ENCODE peak calls at places on chromosome 12, in nine cellular contexts. D is GM23338, T is GM12865, R is mesothelial cell of epicardium, H is AG09319, C is Caki2, S is dermis microvascular lymphatic vessel endothelial cell, A is HFF-Myc, F is colonic mucosa. G is an unnamed sample.

GRCh38 chr12:62977419-62977818 is 42.5 kb upstream of the PPM1H start:
- DNase-seq in F (no peak), S (no peak), A (peak), T (no peak), H (peak), R (no peak), C (no peak), D (no peak), G (no peak)

GRCh38 chr12:103269962-103270361 is 225.8 kb downstream of the C12orf42 start:
- DNase-seq in A (no peak), H (no peak), T (no peak), F (no peak), R (no peak), C (no peak), D (no peak), S (no peak), G (no peak)

GRCh38 chr12:48001426-48002178 is 2.7 kb downstream of the COL2A1 start:
- DNase-seq in D (peak), A (no peak), C (peak), H (no peak), S (no peak), F (peak), T (no peak), R (no peak), G (no peak)

GRCh38 chr12:69686731-69687130 is 12.4 kb downstream of the BEST3 start:
- DNase-seq in R (no peak), C (peak), T (no peak), D (no peak), A (no peak), S (no peak), F (no peak), H (no peak), G (no peak)

GRCh38 chr12:46675736-46676135 is 150.1 kb downstream of the SLC38A4 start:
- DNase-seq in A (no peak), S (no peak), D (peak), C (no peak), F (no peak), H (no peak), T (peak), R (no peak), G (no peak)

GRCh38 chr12:12240671-12241345 is 26.0 kb downstream of the LRP6 start:
- DNase-seq in S (no peak), R (no peak), H (no peak), F (no peak), T (no peak), C (no peak), D (no peak), A (no peak), G (no peak)

GRCh38 chr12:52805000-52805399 is 8.9 kb downstream of the KRT4 start:
- DNase-seq in F (no peak), T (no peak), A (no peak), R (no peak), C (peak), D (peak), S (no peak), H (no peak), G (no peak)

GRCh38 chr12:117582135-117582784 is 220.8 kb upstream of the NOS1 start:
- DNase-seq in R (no peak), C (no peak), D (no peak), H (no peak), F (no peak), T (no peak), A (no peak), S (no peak), G (no peak)

GRCh38 chr12:104680070-104680469 is 223.3 kb downstream of the CHST11 start:
- DNase-seq in C (no peak), F (no peak), D (peak), R (no peak), A (no peak), H (no peak), T (peak), S (peak), G (no peak)

GRCh38 chr12:70876952-70877351 is 43.6 kb downstream of the PTPRR start:
- DNase-seq in C (no peak), D (no peak), H (no peak), F (no peak), T (no peak), S (no peak), R (no peak), A (no peak), G (no peak)

GRCh38 chr12:112946236-112947000 is 8.1 kb downstream of the OAS3 start:
- DNase-seq in F (peak), D (no peak), S (no peak), T (no peak), H (no peak), C (no peak), R (no peak), A (no peak), G (no peak)

GRCh38 chr12:6157482-6157881 is 33.0 kb upstream of the VWF start:
- DNase-seq in A (no peak), D (no peak), H (no peak), T (no peak), S (peak), R (no peak), C (no peak), F (no peak), G (no peak)

GRCh38 chr12:31226639-31227038 is 99.3 kb downstream of the SINHCAF start:
- DNase-seq in R (no peak), A (no peak), H (no peak), S (no peak), C (no peak), F (no peak), T (no peak), D (no peak), G (no peak)

GRCh38 chr12:104733717-104734175 is 224.3 kb downstream of the SLC41A2 start:
- DNase-seq in C (no peak), R (no peak), T (peak), H (no peak), S (no peak), F (no peak), A (no peak), D (peak), G (no peak)

GRCh38 chr12:128091931-128092330 is 175.0 kb upstream of the TMEM132C start:
- DNase-seq in A (no peak), H (no peak), S (no peak), D (no peak), F (no peak), C (no peak), T (no peak), R (no peak), G (no peak)

GRCh38 chr12:89345830-89346740 is 6.2 kb downstream of the DUSP6 start:
- DNase-seq in A (peak), S (peak), R (no peak), F (peak), T (peak), H (no peak), C (no peak), D (peak), G (no peak)

GRCh38 chr12:45622210-45622937 is 107.1 kb upstream of the ARID2 start:
- DNase-seq in R (no peak), H (no peak), C (no peak), A (no peak), S (no peak), D (no peak), F (no peak), T (no peak), G (no peak)

GRCh38 chr12:106302401-106303201 is at the start of gene TCP11L2:
- DNase-seq in T (peak), S (peak), R (peak), C (peak), H (no peak), F (peak), A (no peak), D (peak), G (peak)

GRCh38 chr12:89672589-89672979 is 36.1 kb downstream of the ATP2B1 start:
- DNase-seq in S (no peak), A (no peak), D (no peak), F (no peak), R (no peak), C (no peak), H (no peak), T (no peak), G (no peak)

GRCh38 chr12:80622271-80622670 is 85.2 kb upstream of the MYF6 start:
- DNase-seq in C (no peak), A (no peak), R (no peak), H (no peak), T (peak), F (no peak), D (peak), S (no peak), G (no peak)

GRCh38 chr12:64107776-64108175 is 114.3 kb downstream of the KICS2 start:
- DNase-seq in H (no peak), D (no peak), S (no peak), F (no peak), R (no peak), C (no peak), A (no peak), T (peak), G (no peak)

GRCh38 chr12:94575645-94576393 is 74.5 kb downstream of the TMCC3 start:
- DNase-seq in R (no peak), H (no peak), C (no peak), F (no peak), D (peak), T (no peak), S (no peak), A (no peak), G (no peak)

GRCh38 chr12:92403210-92404175 is 257.8 kb upstream of the BTG1 start:
- DNase-seq in S (no peak), C (no peak), H (no peak), D (no peak), F (peak), T (peak), A (no peak), R (no peak), G (peak)

GRCh38 chr12:89732511-89732910 is 23.9 kb upstream of the ATP2B1 start:
- DNase-seq in H (no peak), S (no peak), C (no peak), A (no peak), T (no peak), F (no peak), R (no peak), D (no peak), G (no peak)

GRCh38 chr12:94707892-94708291 is 57.5 kb upstream of the TMCC3 start:
- DNase-seq in R (no peak), S (no peak), T (no peak), H (no peak), A (no peak), D (no peak), C (no peak), F (peak), G (no peak)

GRCh38 chr12:113228394-113229028 is 7.2 kb downstream of the TPCN1 start:
- DNase-seq in H (no peak), T (no peak), S (no peak), R (no peak), D (no peak), A (no peak), C (no peak), F (no peak), G (no peak)

GRCh38 chr12:58803893-58804292 is 116.4 kb downstream of the LRIG3 start:
- DNase-seq in D (no peak), S (no peak), R (no peak), T (no peak), A (no peak), F (no peak), H (peak), C (no peak), G (no peak)

GRCh38 chr12:121365416-121366062 is 13.3 kb upstream of the ANAPC5 start:
- DNase-seq in A (no peak), H (no peak), C (no peak), T (no peak), S (no peak), D (no peak), F (no peak), R (no peak), G (no peak)

GRCh38 chr12:120586216-120586615 is 5.0 kb upstream of the POP5 start:
- DNase-seq in S (no peak), D (no peak), R (no peak), C (no peak), F (no peak), A (no peak), T (no peak), H (no peak), G (no peak)

GRCh38 chr12:104412681-104413080 is 44.1 kb upstream of the CHST11 start:
- DNase-seq in A (no peak), H (no peak), C (no peak), S (no peak), D (no peak), T (no peak), F (no peak), R (no peak), G (no peak)

GRCh38 chr12:105502426-105502930 is 172.0 kb downstream of the C12orf75 start:
- DNase-seq in T (no peak), S (no peak), C (no peak), F (no peak), D (peak), A (no peak), H (no peak), R (no peak), G (no peak)

GRCh38 chr12:96425321-96425720 is 25.1 kb upstream of the CDK17 start:
- DNase-seq in D (no peak), S (no peak), H (no peak), T (peak), R (no peak), C (no peak), A (peak), F (no peak), G (no peak)

GRCh38 chr12:25115677-25116076 is 79.3 kb downstream of the DNAI7 start:
- DNase-seq in D (no peak), S (no peak), R (no peak), F (no peak), C (no peak), T (no peak), A (no peak), H (no peak), G (no peak)

GRCh38 chr12:53791735-53792326 is 40.1 kb upstream of the CISTR start:
- DNase-seq in H (no peak), R (no peak), D (peak), S (no peak), A (no peak), C (no peak), F (no peak), T (peak), G (peak)

GRCh38 chr12:123973552-123974341 is 732 bp downstream of the ZNF664 start:
- DNase-seq in T (peak), F (peak), D (peak), H (no peak), A (no peak), S (no peak), R (peak), C (peak), G (peak)

GRCh38 chr12:124869011-124869665 is 5.5 kb upstream of the SCARB1 start:
- DNase-seq in A (no peak), H (no peak), F (no peak), S (no peak), R (no peak), C (no peak), T (no peak), D (peak), G (no peak)

GRCh38 chr12:26250801-26251200 is 55.4 kb downstream of the SSPN start:
- DNase-seq in A (no peak), C (no peak), R (no peak), F (no peak), T (no peak), H (no peak), S (no peak), D (no peak), G (no peak)